ENCODE peak calls at places on chromosomes 12 and 14, in four cellular contexts. L is GM12878, O is HepG2, S is GM12891. P is an unnamed sample.

GRCh38 chr12:93100610-93101009 is 171.5 kb upstream of the EEA1 start:
- DNase-seq in L (no peak), O (no peak), S (no peak), P (no peak)

GRCh38 chr12:70154087-70154486 is 89.1 kb upstream of the CNOT2 start:
- DNase-seq in L (no peak), O (no peak), S (no peak), P (no peak)

GRCh38 chr12:45732936-45733335 is 3.4 kb downstream of the ARID2 start:
- DNase-seq in L (no peak), O (no peak), S (no peak), P (no peak)

GRCh38 chr14:54364555-54365415 is 32.0 kb upstream of the CDKN3 start:
- DNase-seq in L (no peak), O (peak; percentile 83), S (no peak), P (no peak)

GRCh38 chr14:61355892-61356325 is 34.5 kb downstream of the PRKCH start:
- DNase-seq in L (no peak), O (peak; percentile 1), S (no peak), P (no peak)

GRCh38 chr12:94593822-94594442 is 56.4 kb downstream of the TMCC3 start:
- DNase-seq in L (peak; percentile 15), O (no peak), S (no peak), P (no peak)

GRCh38 chr12:98578821-98579220 is 14.7 kb upstream of the SLC25A3 start:
- DNase-seq in L (no peak), O (no peak), S (no peak), P (no peak)

GRCh38 chr14:103144085-103144484 is 20.8 kb downstream of the TNFAIP2 start:
- DNase-seq in L (no peak), O (no peak), S (no peak), P (no peak)

GRCh38 chr12:106108187-106108816 is 30.5 kb downstream of the NUAK1 start:
- DNase-seq in L (no peak), O (no peak), S (no peak), P (no peak)

GRCh38 chr14:22560638-22561365 is 28.2 kb downstream of the DAD1 start:
- DNase-seq in L (no peak), O (peak; percentile 85), S (no peak), P (no peak)

GRCh38 chr14:28635387-28635786 is 131.2 kb upstream of the FOXG1 start:
- DNase-seq in L (no peak), O (peak; percentile 39), S (no peak), P (no peak)

GRCh38 chr12:591167-591570 is 72.1 kb downstream of the NINJ2 start:
- DNase-seq in L (no peak), O (no peak), S (no peak), P (no peak)

GRCh38 chr12:101945361-101946232 is 68.2 kb downstream of the DRAM1 start:
- DNase-seq in L (no peak), O (peak; percentile 39), S (no peak), P (no peak)

GRCh38 chr14:91031668-91032067 is 28.8 kb downstream of the RPS6KA5 start:
- DNase-seq in L (no peak), O (no peak), S (no peak), P (no peak)

GRCh38 chr12:119044094-119044493 is 62.8 kb downstream of the SRRM4 start:
- DNase-seq in L (no peak), O (no peak), S (no peak), P (no peak)

GRCh38 chr14:76882646-76883045 is 56.4 kb downstream of the LRRC74A start:
- DNase-seq in L (no peak), O (no peak), S (no peak), P (no peak)

GRCh38 chr12:40692617-40693502 is 621 bp downstream of the CNTN1 start:
- DNase-seq in L (no peak), O (no peak), S (no peak), P (no peak)

GRCh38 chr12:40216516-40217288 is 8.1 kb upstream of the LRRK2 start:
- DNase-seq in L (no peak), O (no peak), S (no peak), P (no peak)

GRCh38 chr12:34298176-34298970 is 276.1 kb downstream of the ALG10 start:
- DNase-seq in L (no peak), O (no peak), S (no peak), P (no peak)

GRCh38 chr12:2058837-2059236 is 6.0 kb downstream of the CACNA1C start:
- DNase-seq in L (no peak), O (no peak), S (no peak), P (no peak)

GRCh38 chr12:57844725-57845477 is 1.6 kb downstream of the CTDSP2 start:
- DNase-seq in L (no peak), O (peak; percentile 68), S (peak; percentile 49), P (peak; percentile 46)

GRCh38 chr12:121238604-121239334 is 28.8 kb downstream of the P2RX4 start:
- DNase-seq in L (no peak), O (no peak), S (no peak), P (no peak)

GRCh38 chr12:121239335-121239678 is 29.4 kb downstream of the P2RX4 start:
- DNase-seq in L (no peak), O (no peak), S (no peak), P (no peak)

GRCh38 chr12:121241203-121241970 is 31.5 kb downstream of the P2RX4 start:
- DNase-seq in L (no peak), O (no peak), S (no peak), P (no peak)

GRCh38 chr12:121239704-121240420 is 29.9 kb downstream of the P2RX4 start:
- DNase-seq in L (no peak), O (no peak), S (no peak), P (no peak)

GRCh38 chr12:121240484-121241202 is 30.7 kb downstream of the P2RX4 start:
- DNase-seq in L (no peak), O (no peak), S (no peak), P (no peak)
- TF ChIP-seq POLR2A in L (peak; percentile 57), O (no peak), S (no peak), P (no peak)

GRCh38 chr14:63759454-63759853 is 31.6 kb upstream of the SGPP1 start:
- DNase-seq in L (peak; percentile 38), O (no peak), S (no peak), P (no peak)

GRCh38 chr14:63764103-63764502 is 36.2 kb upstream of the SGPP1 start:
- DNase-seq in L (no peak), O (peak; percentile 90), S (no peak), P (no peak)

GRCh38 chr14:63761356-63762117 is 33.7 kb upstream of the SGPP1 start:
- DNase-seq in L (no peak), O (no peak), S (no peak), P (no peak)

GRCh38 chr14:63757211-63757610 is 29.3 kb upstream of the SGPP1 start:
- DNase-seq in L (no peak), O (no peak), S (no peak), P (no peak)

DNA sequence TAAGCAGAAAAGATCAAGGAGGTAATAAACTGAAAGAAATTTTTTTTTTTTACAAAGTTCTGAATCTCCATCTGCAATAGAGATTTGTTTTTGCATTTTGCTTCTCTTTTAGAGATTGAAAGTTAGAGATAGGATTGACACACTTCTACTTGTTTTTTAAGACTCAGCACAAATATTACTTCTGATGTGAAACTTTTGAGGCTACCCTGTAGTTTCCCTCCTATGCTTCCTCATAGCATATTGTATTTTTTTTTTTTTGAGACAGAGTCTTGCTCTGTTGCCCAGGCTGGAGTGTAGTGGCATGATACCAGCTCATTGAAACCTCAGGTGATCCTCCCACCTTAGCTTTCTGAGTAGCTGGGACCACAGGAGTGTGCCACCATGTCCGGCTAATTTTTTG is 32.1 kb upstream of the SGPP1 start:
- DNase-seq in L (no peak), O (no peak), S (no peak), P (no peak)
- TF ChIP-seq TAF1 in L (no peak), O (no peak), S (no peak), P (no peak)

DNA sequence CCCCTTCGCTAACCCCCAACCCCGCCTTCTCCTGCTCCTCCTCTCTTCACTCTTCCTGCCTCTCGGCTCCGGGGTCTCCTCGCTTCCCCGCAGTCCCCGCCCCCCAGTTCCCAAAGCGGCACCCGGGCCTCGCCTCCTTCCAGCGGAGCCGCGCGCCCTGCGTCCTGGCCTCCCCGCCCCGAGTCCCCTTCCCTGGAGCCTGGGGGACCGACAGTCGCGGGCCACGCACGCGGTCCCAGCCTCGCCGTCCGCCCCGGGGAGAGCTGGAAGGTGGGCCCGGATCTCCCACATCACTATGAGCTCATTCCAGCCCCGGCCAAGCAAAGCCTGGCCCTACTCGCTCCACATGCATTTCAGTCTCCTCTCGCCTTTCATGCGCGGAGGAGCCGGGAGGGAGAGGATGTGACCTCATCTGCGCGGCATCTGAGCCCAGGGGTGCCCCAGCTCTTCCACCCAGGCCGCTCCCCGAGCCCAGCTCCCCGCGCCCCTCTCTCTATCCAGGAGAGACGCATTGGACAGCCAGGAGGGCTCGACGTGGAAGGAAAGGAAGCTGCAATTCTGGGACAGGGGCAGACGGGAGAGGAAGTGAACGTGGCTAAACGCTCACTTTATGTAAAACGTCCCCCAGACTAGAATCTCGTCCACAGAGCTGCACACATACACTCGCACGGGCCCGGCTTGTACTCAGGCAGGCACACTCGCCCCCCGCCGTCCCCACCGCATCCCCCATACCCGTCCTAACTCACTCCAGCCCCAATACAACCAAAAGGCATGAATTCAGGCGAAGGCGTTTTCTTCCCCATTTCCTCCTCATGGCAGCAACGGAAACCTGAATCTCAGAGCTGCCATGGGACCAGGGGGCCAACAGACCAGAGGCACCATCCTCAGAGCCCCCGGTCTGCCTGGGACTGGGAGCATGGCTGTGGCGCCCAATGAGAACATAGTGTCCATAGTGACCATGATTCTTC is 108.7 kb upstream of the CCND2 start:
- DNase-seq in L (no peak), O (no peak), S (peak; percentile 55), P (peak; percentile 62)
- TF ChIP-seq POLR2A in L (peak; percentile 82), O (no peak), S (peak; percentile 63), P (peak; percentile 69)

GRCh38 chr12:116062698-116063097 is 214.8 kb downstream of the MED13L start:
- DNase-seq in L (no peak), O (no peak), S (no peak), P (no peak)
- TF ChIP-seq TAF1 in L (no peak), O (no peak), S (no peak), P (no peak)

GRCh38 chr14:55381561-55381960 is 30.1 kb downstream of the ATG14 start:
- DNase-seq in L (no peak), O (no peak), S (no peak), P (no peak)

GRCh38 chr14:55383039-55383438 is 28.6 kb downstream of the ATG14 start:
- DNase-seq in L (no peak), O (no peak), S (no peak), P (no peak)

GRCh38 chr14:55384536-55384935 is 27.1 kb downstream of the ATG14 start:
- DNase-seq in L (no peak), O (no peak), S (no peak), P (no peak)

GRCh38 chr14:55382483-55382882 is 29.1 kb downstream of the ATG14 start:
- DNase-seq in L (no peak), O (no peak), S (no peak), P (no peak)

GRCh38 chr14:55383541-55384140 is 28.0 kb downstream of the ATG14 start:
- DNase-seq in L (no peak), O (no peak), S (no peak), P (no peak)
- TF ChIP-seq POLR2A in L (no peak), O (no peak), S (no peak), P (no peak)